ENCODE peak calls at places on chromosomes 2 and 18, in four cellular contexts. F, W, A and M are unnamed samples.

GRCh38 chr2:22930781-22931180 is 454.2 kb upstream of the KLHL29 start:
- DNase-seq in F (no peak), W (no peak), A (no peak), M (no peak)

GRCh38 chr2:11056614-11057013 is 98.7 kb upstream of the SLC66A3 start:
- DNase-seq in F (no peak), W (no peak), A (peak; percentile 42), M (no peak)

GRCh38 chr18:57561728-57562423 is 24.6 kb downstream of the FECH start:
- DNase-seq in F (peak; percentile 52), W (no peak), A (peak; percentile 68), M (no peak)

GRCh38 chr2:20533993-20534591 is 87.2 kb downstream of the RHOB start:
- DNase-seq in F (no peak), W (no peak), A (no peak), M (no peak)

GRCh38 chr2:3041841-3042600 is 335.6 kb downstream of the EIPR1 start:
- DNase-seq in F (no peak), W (no peak), A (peak; percentile 90), M (no peak)

GRCh38 chr2:86566158-86566827 is 3.0 kb upstream of the CHMP3 start:
- DNase-seq in F (peak; percentile 55), W (no peak), A (no peak), M (no peak)

GRCh38 chr18:3305354-3305762 is 43.4 kb downstream of the MYL12B start:
- DNase-seq in F (peak; percentile 60), W (no peak), A (no peak), M (no peak)

GRCh38 chr2:236217926-236218325 is 46.3 kb downstream of the ASB18 start:
- DNase-seq in F (no peak), W (no peak), A (peak; percentile 52), M (no peak)

GRCh38 chr2:27042159-27042661 is 9.3 kb upstream of the AGBL5 start:
- DNase-seq in F (no peak), W (no peak), A (no peak), M (no peak)

GRCh38 chr18:62334110-62334509 is 9.0 kb downstream of the TNFRSF11A start:
- DNase-seq in F (no peak), W (no peak), A (no peak), M (no peak)

GRCh38 chr2:217853301-217853881 is 149.4 kb downstream of the TNS1 start:
- DNase-seq in F (no peak), W (no peak), A (no peak), M (no peak)

GRCh38 chr2:181117176-181117925 is 136.9 kb downstream of the UBE2E3 start:
- DNase-seq in F (no peak), W (no peak), A (no peak), M (no peak)

GRCh38 chr18:70044626-70045025 is 97.0 kb upstream of the CD226 start:
- DNase-seq in F (no peak), W (no peak), A (peak; percentile 7), M (no peak)

GRCh38 chr18:48100168-48100495 is 169.7 kb upstream of the SMAD2 start:
- DNase-seq in F (no peak), W (no peak), A (no peak), M (no peak)
- TF ChIP-seq TEAD4 in F (no peak), W (no peak), A (no peak), M (no peak)

DNA sequence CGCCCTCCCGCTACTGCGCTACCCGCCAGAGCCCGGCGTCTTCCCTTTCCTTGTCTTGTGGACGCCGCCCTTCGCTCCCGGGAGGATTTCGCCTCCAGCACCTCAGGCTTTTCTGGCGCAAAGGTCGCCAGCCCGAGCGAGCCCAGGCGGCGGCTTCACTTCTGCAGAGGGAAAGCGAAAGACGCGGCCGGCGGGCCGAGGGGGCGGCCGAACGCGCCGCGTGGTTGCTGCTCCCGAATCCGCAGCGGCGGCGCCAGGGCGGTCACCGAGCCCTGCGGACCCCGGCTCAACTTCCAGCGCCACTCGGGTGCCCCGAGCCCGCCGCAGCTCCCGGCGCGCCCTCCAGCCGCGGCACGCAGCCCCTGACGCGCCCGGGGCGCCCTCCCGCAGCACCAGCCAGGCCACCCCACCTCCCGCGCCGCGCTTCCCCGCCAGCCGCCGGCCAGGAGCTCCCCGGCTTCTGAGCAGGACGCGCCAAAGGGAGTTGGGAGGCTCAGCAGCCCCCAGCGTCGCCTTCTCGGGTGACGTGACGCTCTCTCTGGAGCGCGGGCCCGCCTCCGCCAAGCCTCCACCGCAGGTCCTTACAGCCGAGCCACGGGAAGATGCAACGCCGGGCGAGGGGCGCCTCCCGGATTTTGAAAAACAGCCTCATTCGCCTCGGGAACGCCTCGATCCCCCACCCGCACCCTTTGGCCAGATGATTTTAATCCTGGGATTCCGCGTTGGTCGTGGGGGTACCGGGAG is 84.9 kb upstream of the EPB41L3 start:
- DNase-seq in F (no peak), W (no peak), A (peak; percentile 53), M (peak; percentile 64)
- TF ChIP-seq TEAD4 in F (no peak), W (no peak), A (no peak), M (no peak)

GRCh38 chr2:164314148-164314547 is 307.1 kb downstream of the GRB14 start:
- DNase-seq in F (no peak), W (no peak), A (no peak), M (no peak)
- TF ChIP-seq TEAD4 in F (no peak), W (no peak), A (no peak), M (no peak)

DNA sequence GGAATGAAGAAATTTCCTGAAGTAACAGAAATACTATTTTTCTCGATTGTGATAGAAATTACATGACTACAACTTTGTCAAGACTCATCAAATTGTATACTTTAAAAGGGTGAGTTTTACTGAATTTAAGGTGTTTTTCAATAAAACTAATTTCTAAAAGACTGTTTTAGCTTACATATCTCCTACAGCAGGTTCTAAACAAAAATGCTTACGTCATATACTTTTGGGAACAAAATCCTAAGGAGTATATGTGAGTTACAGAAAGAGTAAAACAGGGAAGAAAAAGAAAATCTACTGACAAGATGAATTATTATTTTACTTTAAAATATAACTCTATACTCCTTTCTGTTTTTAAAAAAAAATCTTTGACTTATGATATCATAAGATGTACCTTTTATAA is 660.3 kb upstream of the PKDCC start:
- DNase-seq in F (no peak), W (no peak), A (no peak), M (no peak)
- TF ChIP-seq TEAD4 in F (no peak), W (no peak), A (no peak), M (no peak)

GRCh38 chr2:46645681-46646162 is 166.4 kb downstream of the TMEM247 start:
- DNase-seq in F (peak; percentile 40), W (no peak), A (no peak), M (no peak)
- TF ChIP-seq TEAD4 in F (no peak), W (no peak), A (no peak), M (no peak)

GRCh38 chr2:195795879-195796278 is 138.9 kb downstream of the SLC39A10 start:
- DNase-seq in F (no peak), W (no peak), A (no peak), M (no peak)
- TF ChIP-seq TEAD4 in F (no peak), W (no peak), A (no peak), M (no peak)